ENCODE peak calls at places on chromosome 11, in eight cellular contexts. I is brain microvascular endothelial cell, D is fibroblast of lung, B is spleen, F is Panc1, X is sigmoid colon, W is body of pancreas, J is thyroid gland. H is an unnamed sample.
A peak's percentile ranks its signal among the peaks of the same experiment; 100 is the strongest.

GRCh38 chr11:120172054-120172881 is 34.4 kb upstream of the TRIM29 start:
- DNase-seq in I (peak; percentile 38), D (peak; percentile 34), B (no peak), F (peak; percentile 30), X (peak; percentile 87), W (peak; percentile 76), J (peak; percentile 68), H (peak; percentile 64)

GRCh38 chr11:872799-873198 is 30.1 kb downstream of the TSPAN4 start:
- DNase-seq in I (no peak), D (no peak), B (no peak), F (no peak), X (no peak), W (no peak), J (no peak), H (no peak)

GRCh38 chr11:128052912-128053641 is 534.3 kb downstream of the ETS1 start:
- DNase-seq in I (peak; percentile 74), D (peak; percentile 89), B (no peak), F (no peak), X (no peak), W (no peak), J (no peak), H (no peak)

GRCh38 chr11:22703561-22703960 is 37.1 kb downstream of the GAS2 start:
- DNase-seq in I (no peak), D (peak; percentile 61), B (no peak), F (no peak), X (no peak), W (no peak), J (no peak), H (no peak)

GRCh38 chr11:121514998-121515671 is 62.4 kb upstream of the SORL1-AS1 start:
- DNase-seq in I (no peak), D (no peak), B (no peak), F (no peak), X (no peak), W (no peak), J (no peak), H (no peak)

GRCh38 chr11:65131417-65131776 is 2.9 kb downstream of the SYVN1 start:
- DNase-seq in I (no peak), D (no peak), B (no peak), F (no peak), X (no peak), W (no peak), J (no peak), H (no peak)

GRCh38 chr11:61173456-61173855 is 12.2 kb upstream of the VPS37C start:
- DNase-seq in I (no peak), D (no peak), B (no peak), F (no peak), X (peak; percentile 19), W (no peak), J (no peak), H (no peak)

GRCh38 chr11:69630009-69630870 is 10.7 kb upstream of the CCND1 start:
- DNase-seq in I (peak; percentile 52), D (no peak), B (no peak), F (no peak), X (no peak), W (no peak), J (no peak), H (no peak)

DNA sequence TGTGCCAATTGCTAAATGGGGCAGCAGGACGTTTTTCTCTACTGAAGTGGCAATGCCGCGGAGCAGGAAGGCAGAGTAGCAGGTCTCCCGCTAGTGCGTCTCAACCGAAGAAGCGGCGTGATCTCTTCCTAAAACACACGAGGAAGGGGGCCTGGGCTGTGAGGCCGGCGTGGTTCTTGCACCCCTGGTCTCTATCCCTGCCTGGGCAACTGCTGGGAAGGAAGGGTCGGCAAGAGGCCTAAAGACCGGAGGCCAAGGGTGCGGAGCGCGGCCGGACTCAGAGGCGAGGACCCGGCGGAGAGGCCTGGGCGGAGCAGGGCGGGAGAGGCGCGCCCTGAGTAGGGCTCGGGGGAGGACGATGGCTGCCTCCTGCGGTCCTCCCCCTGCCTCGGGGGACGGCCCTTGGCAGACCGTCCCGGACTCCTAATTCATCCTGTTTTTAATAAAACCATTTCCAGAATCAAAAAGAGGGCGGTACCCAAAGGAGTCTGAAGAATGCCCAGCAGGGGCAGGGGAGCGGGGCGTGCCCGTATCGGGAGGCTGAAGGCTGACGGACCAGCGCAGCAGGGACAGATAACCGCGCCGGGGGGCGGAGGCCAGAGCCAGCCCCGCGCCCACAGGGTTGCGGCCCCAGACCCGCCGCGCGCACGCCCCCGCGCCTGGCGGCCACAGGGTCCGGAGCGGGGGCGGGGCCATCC is 559 bp upstream of the APLP2 start:
- DNase-seq in I (peak; percentile 70), D (peak; percentile 84), B (peak; percentile 94), F (peak; percentile 43), X (peak; percentile 95), W (no peak), J (peak; percentile 73), H (peak; percentile 85)
- TF ChIP-seq CTCF in I (peak; percentile 43), D (peak; percentile 15), B (peak; percentile 39), F (no peak), X (no peak), W (no peak), J (no peak), H (no peak)

GRCh38 chr11:131723088-131723487 is 352.7 kb downstream of the NTM start:
- DNase-seq in I (no peak), D (no peak), B (no peak), F (no peak), X (no peak), W (no peak), J (no peak), H (no peak)
- H3K27ac ChIP-seq in I (no peak overlapping the region), D (no peak overlapping the region), B (no peak overlapping the region), F (no peak overlapping the region), X (no peak overlapping the region), W (no peak overlapping the region), J (no peak overlapping the region), H (no peak overlapping the region)

GRCh38 chr11:74673956-74674355 is 57.3 kb downstream of the CHRDL2 start:
- DNase-seq in I (no peak), D (no peak), B (peak; percentile 37), F (no peak), X (no peak), W (no peak), J (no peak), H (no peak)

GRCh38 chr11:74672956-74673895 is 58.0 kb downstream of the CHRDL2 start:
- DNase-seq in I (peak; percentile 99), D (peak; percentile 97), B (peak; percentile 46), F (no peak), X (peak; percentile 93), W (peak; percentile 57), J (peak; percentile 12), H (peak; percentile 83)

GRCh38 chr11:74671520-74672196 is 59.6 kb downstream of the CHRDL2 start:
- DNase-seq in I (peak; percentile 48), D (peak; percentile 59), B (no peak), F (no peak), X (no peak), W (no peak), J (no peak), H (no peak)

GRCh38 chr11:74670171-74670570 is 61.1 kb downstream of the CHRDL2 start:
- DNase-seq in I (no peak), D (no peak), B (no peak), F (no peak), X (no peak), W (no peak), J (no peak), H (no peak)

GRCh38 chr11:74672332-74672955 is 58.8 kb downstream of the CHRDL2 start:
- DNase-seq in I (no peak), D (peak; percentile 45), B (no peak), F (no peak), X (no peak), W (no peak), J (no peak), H (no peak)
- TF ChIP-seq CTCF in I (no peak), D (peak; percentile 2), B (no peak), F (no peak), X (no peak), W (no peak), J (no peak), H (no peak)

DNA sequence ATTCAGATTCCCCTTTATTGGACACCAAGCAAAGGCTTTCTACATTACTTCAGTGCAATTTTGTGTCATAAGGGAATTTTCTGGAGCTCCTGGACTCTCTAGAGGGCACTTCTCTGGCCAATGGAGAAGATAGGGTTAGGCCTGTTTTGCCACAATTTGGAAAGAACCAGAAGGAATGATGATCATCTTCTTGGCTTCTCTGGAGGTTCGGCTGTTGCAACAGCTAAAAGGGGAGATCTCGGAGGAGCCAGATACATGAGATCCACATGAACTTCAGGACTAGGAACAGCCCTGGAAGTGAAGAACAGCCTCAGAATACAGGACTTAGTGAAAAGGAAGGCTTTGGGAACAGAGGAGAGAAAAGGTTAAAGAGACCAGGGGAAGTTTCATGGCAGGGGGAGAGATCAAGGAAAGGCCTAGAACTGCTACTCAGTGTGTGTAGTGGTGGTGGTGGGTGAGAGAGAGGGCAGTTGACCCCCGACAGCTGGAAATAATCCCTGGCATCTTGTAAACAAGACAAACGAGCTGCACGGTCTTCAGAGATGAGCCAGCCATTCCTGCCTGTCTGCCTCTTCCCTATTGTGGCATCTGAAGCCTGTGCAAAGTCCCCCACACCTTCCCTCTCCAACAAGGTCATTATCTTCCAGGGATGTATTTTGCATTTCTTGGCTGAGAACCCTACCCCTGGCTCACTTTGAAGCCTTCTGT is 83.8 kb downstream of the CCDC81 start:
- DNase-seq in I (no peak), D (no peak), B (no peak), F (no peak), X (no peak), W (no peak), J (no peak), H (no peak)
- H3K27ac ChIP-seq in I (peak overlapping the region; percentile 88), D (no peak overlapping the region), B (peak overlapping the region; percentile 51), F (peak overlapping the region; percentile 91), X (no peak overlapping the region), W (no peak overlapping the region), J (peak overlapping the region; percentile 94), H (no peak overlapping the region)

GRCh38 chr11:2143652-2144548 is 4.7 kb upstream of the IGF2 start:
- DNase-seq in I (no peak), D (no peak), B (no peak), F (no peak), X (no peak), W (no peak), J (no peak), H (peak; percentile 16)
- TF ChIP-seq CTCF in I (no peak), D (no peak), B (no peak), F (peak; percentile 68), X (no peak), W (no peak), J (no peak), H (peak; percentile 52)

GRCh38 chr11:123264431-123264780 is 69.4 kb upstream of the CLMP start:
- DNase-seq in I (no peak), D (no peak), B (no peak), F (no peak), X (no peak), W (no peak), J (no peak), H (no peak)
- H3K27ac ChIP-seq in I (no peak overlapping the region), D (no peak overlapping the region), B (no peak overlapping the region), F (no peak overlapping the region), X (no peak overlapping the region), W (no peak overlapping the region), J (no peak overlapping the region), H (no peak overlapping the region)

GRCh38 chr11:104784684-104785460 is 113.4 kb downstream of the CASP12 start:
- DNase-seq in I (no peak), D (no peak), B (no peak), F (no peak), X (no peak), W (no peak), J (no peak), H (no peak)
- TF ChIP-seq CTCF in I (no peak), D (no peak), B (no peak), F (no peak), X (no peak), W (no peak), J (no peak), H (no peak)